ENCODE peak calls at places on chromosomes 5 and 9, in four cellular contexts. I is endothelial cell of umbilical vein, T is trophoblast cell, V is neural progenitor cell. O is an unnamed sample. For H3K4me1, the result is how much of the 10 kb centered on the place peaks cover.

GRCh38 chr9:35712762-35713400 is 19.1 kb downstream of the TLN1 start:
- DNase-seq in I (no peak), T (no peak), V (no peak), O (no peak)

GRCh38 chr9:126128494-126129142 is 198.0 kb upstream of the MVB12B start:
- DNase-seq in I (no peak), T (peak), V (no peak), O (no peak)

GRCh38 chr5:147671365-147671764 is 111.2 kb downstream of the JAKMIP2 start:
- DNase-seq in I (no peak), T (no peak), V (no peak), O (no peak)

GRCh38 chr5:133685402-133686018 is 73.2 kb upstream of the FSTL4 start:
- DNase-seq in I (no peak), T (no peak), V (no peak), O (no peak)

GRCh38 chr5:36696059-36696673 is 89.8 kb downstream of the SLC1A3 start:
- DNase-seq in I (peak), T (peak), V (peak), O (peak)

GRCh38 chr9:135081731-135082130 is 5.7 kb upstream of the OLFM1 start:
- DNase-seq in I (no peak), T (no peak), V (no peak), O (no peak)

GRCh38 chr5:54470191-54470590 is 14.7 kb downstream of the HSPB3 start:
- DNase-seq in I (no peak), T (no peak), V (no peak), O (no peak)

GRCh38 chr5:3590253-3590966 is 5.2 kb upstream of the IRX1 start:
- DNase-seq in I (no peak), T (no peak), V (peak), O (no peak)

GRCh38 chr5:156435101-156435500 is 108.1 kb downstream of the SGCD start:
- DNase-seq in I (no peak), T (no peak), V (no peak), O (no peak)

GRCh38 chr9:105309531-105309931 is 65.1 kb downstream of the SLC44A1 start:
- DNase-seq in I (peak), T (no peak), V (no peak), O (no peak)

GRCh38 chr9:7081065-7081600 is 323.4 kb downstream of the KDM4C start:
- DNase-seq in I (no peak), T (no peak), V (no peak), O (no peak)

GRCh38 chr5:145245354-145245753 is 589.8 kb downstream of the PRELID2 start:
- DNase-seq in I (peak), T (no peak), V (peak), O (peak)

GRCh38 chr5:106797996-106798395 is 872.7 kb downstream of the EFNA5 start:
- DNase-seq in I (no peak), T (no peak), V (peak), O (peak)

GRCh38 chr9:33081128-33081851 is 4.8 kb upstream of the SMU1 start:
- DNase-seq in I (peak), T (peak), V (peak), O (peak)

GRCh38 chr9:134638503-134639090 is 3.0 kb upstream of the COL5A1 start:
- DNase-seq in I (no peak), T (no peak), V (no peak), O (no peak)

GRCh38 chr9:98009437-98009836 is 26.3 kb downstream of the ANP32B start:
- DNase-seq in I (no peak), T (no peak), V (no peak), O (no peak)

GRCh38 chr9:124001865-124002525 is 9.6 kb upstream of the LHX2 start:
- DNase-seq in I (no peak), T (no peak), V (peak), O (no peak)

GRCh38 chr5:67581203-67581602 is 384.6 kb upstream of the CD180 start:
- DNase-seq in I (no peak), T (no peak), V (no peak), O (no peak)

GRCh38 chr9:75130621-75131020 is 42.3 kb downstream of the OSTF1 start:
- DNase-seq in I (no peak), T (no peak), V (no peak), O (no peak)

GRCh38 chr5:61028382-61028781 is 83.4 kb downstream of the NDUFAF2 start:
- DNase-seq in I (no peak), T (no peak), V (no peak), O (no peak)

GRCh38 chr5:137796279-137796678 is 42.1 kb upstream of the HNRNPA0 start:
- DNase-seq in I (no peak), T (no peak), V (no peak), O (no peak)

GRCh38 chr9:112325600-112325999 is 7.8 kb downstream of the PTBP3 start:
- DNase-seq in I (no peak), T (peak), V (no peak), O (no peak)

GRCh38 chr9:112328545-112328944 is 4.9 kb downstream of the PTBP3 start:
- DNase-seq in I (no peak), T (no peak), V (no peak), O (no peak)

GRCh38 chr9:112327718-112328450 is 5.5 kb downstream of the PTBP3 start:
- DNase-seq in I (peak), T (peak), V (no peak), O (no peak)

GRCh38 chr9:112325127-112325526 is 8.3 kb downstream of the PTBP3 start:
- DNase-seq in I (no peak), T (peak), V (peak), O (peak)

GRCh38 chr9:112326194-112326593 is 7.2 kb downstream of the PTBP3 start:
- DNase-seq in I (no peak), T (no peak), V (peak), O (no peak)
- H3K4me1 ChIP-seq in I (under half), T (under half), V (under half), O (under half)

DNA sequence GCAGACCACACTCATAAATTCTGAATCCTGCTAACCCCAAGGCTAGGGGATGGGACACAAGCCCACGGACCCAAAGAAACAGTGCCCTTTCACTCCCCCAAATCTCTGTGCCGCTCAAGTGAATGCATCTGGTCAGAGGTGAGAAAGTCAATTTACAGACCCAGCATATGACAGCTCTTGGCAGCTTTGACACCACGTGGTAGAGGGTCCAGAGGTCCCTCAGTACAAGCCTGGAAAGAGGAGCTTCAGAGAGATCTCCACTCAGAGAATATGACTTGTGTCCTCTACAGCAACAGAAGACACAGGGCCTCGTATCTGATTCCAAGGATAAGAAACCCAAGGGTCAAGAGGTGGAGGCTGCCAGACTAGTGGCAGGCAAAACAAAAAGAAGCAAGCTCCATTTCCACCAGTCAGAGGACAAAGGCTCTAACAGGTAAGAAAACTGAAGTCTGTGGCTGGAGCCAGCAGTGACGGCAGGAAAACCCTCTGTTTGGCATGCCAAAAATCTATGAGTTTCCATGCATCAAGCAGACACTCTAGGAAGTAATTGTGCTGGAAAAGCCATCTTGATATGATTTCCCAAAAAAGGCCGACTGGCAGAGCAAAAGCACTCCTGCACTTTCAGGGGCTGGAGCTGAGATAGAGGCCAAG is 138.7 kb downstream of the UGCG start:
- DNase-seq in I (no peak), T (peak), V (no peak), O (no peak)
- H3K9ac ChIP-seq in I (no peak), T (no peak), V (no peak), O (no peak)

GRCh38 chr9:107016383-107016782 is 153.4 kb downstream of the ZNF462 start:
- DNase-seq in I (no peak), T (no peak), V (no peak), O (no peak)
- H3K4me1 ChIP-seq in I (under half), T (under half), V (under half), O (under half)

DNA sequence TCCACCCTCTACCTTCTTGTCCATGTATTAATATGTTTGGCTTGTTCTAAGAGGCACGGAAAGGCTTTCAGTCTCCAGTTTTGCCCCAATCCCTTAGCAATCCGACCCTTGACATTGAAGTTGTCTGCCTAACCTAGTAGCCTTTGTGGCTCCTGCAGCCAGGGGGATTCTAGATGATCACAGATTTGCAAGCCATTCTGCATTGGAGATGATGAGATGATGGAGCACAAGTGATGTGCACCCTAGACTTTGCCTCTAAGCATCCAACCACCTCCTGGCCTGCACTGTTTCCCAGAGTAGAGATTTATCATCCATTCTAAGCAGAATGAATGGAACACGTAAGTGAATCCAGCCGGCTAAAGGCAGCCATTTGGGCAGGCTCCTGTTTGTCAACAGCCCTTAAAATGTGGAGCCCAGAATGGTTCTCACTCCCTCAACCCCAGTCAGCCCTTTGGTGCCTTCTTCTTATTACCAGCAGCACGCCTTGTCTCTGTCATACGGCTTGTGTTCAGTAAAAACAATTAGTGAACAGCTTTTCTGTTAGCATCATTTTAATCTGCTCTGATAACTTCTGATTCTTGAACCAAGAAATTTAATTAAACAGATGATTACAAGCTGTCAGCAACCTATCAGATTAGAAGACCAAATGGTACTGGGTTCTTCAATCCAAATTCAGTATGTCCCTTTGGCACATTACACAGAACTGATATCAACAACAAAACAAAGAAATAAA is 5.7 kb upstream of the TRAF1 start:
- DNase-seq in I (no peak), T (no peak), V (no peak), O (no peak)
- H3K9ac ChIP-seq in I (peak), T (no peak), V (no peak), O (no peak)

GRCh38 chr5:141609044-141609443 is 9.8 kb downstream of the DIAPH1 start:
- DNase-seq in I (no peak), T (no peak), V (no peak), O (no peak)

GRCh38 chr5:141611289-141611688 is 7.5 kb downstream of the DIAPH1 start:
- DNase-seq in I (no peak), T (peak), V (peak), O (peak)

GRCh38 chr5:141608557-141608956 is 10.2 kb downstream of the DIAPH1 start:
- DNase-seq in I (no peak), T (no peak), V (no peak), O (no peak)

GRCh38 chr5:141605523-141606277 is 13.1 kb downstream of the DIAPH1 start:
- DNase-seq in I (peak), T (no peak), V (no peak), O (no peak)

DNA sequence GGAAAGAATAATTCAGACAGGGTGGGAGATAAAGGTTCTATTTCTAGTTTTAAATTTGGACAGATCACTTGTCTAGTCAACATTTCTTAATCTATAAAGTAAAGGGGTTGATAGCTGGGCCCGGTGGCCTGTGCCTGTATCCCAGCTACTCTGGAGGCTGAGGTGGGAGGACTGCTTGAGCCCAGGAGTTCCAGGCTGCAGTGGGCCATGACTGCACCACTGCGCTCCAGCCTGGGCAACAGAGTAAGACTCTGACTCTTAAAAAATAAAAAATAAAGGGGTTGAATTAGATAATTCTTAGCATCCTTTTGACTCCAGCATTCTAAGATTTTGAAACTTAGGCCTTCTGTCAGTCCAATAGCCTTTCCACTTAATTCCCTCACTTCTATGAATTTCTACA is 10.8 kb downstream of the DIAPH1 start:
- DNase-seq in I (no peak), T (no peak), V (no peak), O (no peak)
- H3K4me1 ChIP-seq in I (under half), T (under half), V (under half), O (under half)

DNA sequence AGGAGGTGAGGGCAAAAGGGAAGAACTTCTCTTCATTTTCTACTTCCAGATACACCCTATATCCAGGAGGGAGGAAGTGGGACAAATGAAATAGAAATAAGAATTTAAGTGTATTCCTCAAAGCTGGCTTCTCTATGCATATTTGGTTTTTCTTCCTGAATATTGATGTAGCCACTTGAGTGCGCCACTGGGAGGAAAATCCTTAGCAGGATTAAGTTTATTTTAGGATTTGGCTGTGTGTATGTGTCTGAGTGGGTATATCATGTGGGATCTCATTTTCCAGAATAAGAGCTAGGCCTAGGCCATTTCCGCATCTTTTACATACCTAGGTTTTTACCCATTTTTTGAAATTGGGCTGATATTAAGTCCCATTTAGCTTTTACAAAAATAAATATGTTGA is 42.5 kb downstream of the MAP1B start:
- DNase-seq in I (no peak), T (no peak), V (no peak), O (no peak)
- H3K9ac ChIP-seq in I (no peak), T (no peak), V (no peak), O (no peak)

DNA sequence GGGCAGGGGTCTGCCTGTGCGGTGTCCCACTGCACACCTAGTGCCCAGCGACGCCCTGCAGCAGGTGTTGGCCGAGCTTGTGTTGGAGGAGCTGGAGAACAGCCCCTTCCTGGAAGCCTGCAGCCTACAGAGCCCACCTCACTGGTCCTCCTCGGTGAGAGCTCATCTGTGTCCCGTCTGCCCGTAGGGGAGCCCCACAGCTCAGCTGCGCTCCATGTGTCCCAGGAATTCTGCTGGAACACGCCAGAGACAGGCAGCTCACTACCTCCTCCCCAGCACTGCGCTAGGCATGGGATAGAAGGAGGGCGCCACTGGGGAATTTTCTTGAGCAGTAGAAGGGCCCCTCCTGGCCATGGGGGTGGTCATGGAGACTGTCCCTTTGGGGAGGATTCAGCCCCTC is 44.0 kb downstream of the DUSP1 start:
- DNase-seq in I (no peak), T (no peak), V (no peak), O (no peak)
- H3K4me1 ChIP-seq in I (under half), T (under half), V (under half), O (under half)

DNA sequence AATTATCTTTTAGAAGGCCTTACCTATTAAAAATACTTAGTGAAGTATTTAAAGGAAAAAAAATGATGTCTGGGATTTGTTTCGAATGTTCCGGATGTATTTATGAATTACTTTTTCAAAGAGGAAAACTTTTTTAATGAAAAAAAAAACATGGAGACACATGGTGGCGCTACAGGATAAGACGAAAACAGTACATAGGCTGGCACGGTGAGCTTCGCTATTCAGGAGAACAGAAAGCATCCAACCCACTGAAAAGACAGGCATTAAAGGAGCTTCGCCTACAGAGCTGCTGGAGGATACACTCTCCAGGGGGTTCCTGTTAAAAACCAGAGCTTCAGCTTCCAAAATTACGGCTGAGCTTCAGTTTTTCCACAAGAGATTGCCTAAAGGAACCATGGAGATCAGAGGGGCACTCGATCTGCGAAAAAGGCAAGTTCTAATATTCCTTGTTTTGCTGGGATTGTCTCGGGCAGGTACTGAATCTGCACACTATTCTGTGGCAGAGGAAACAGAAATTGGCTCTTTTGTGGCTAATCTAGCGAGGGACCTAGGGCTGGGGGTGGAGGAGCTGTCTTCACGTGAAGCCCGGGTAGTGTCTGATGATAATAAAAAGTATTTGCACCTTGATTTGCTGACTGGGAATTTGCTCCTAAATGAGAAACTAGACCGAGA is at the start of gene PCDHB14:
- DNase-seq in I (peak), T (peak), V (peak), O (peak)
- H3K9ac ChIP-seq in I (no peak), T (no peak), V (no peak), O (peak)

DNA sequence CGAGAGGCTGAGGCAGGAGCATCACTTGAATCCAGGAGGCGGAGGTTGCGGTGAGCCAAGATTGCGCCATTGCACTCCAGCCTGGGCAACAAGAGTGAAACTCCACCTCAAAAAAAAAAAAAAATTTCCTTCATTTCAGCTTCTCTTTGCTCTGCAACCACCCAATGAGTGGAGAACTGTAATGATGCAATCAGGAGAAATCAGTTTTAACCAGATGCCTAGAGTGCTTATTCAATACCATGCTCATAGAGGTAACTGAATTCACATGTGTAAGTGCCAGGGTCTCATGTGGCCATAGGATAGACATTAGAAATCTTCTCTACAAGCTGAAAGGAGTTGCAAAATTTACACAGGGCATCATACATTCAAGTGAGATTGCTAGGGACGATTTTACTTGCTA is 70.6 kb downstream of the HMHB1 start:
- DNase-seq in I (no peak), T (no peak), V (no peak), O (peak)
- H3K4me1 ChIP-seq in I (under half), T (under half), V (under half), O (under half)

DNA sequence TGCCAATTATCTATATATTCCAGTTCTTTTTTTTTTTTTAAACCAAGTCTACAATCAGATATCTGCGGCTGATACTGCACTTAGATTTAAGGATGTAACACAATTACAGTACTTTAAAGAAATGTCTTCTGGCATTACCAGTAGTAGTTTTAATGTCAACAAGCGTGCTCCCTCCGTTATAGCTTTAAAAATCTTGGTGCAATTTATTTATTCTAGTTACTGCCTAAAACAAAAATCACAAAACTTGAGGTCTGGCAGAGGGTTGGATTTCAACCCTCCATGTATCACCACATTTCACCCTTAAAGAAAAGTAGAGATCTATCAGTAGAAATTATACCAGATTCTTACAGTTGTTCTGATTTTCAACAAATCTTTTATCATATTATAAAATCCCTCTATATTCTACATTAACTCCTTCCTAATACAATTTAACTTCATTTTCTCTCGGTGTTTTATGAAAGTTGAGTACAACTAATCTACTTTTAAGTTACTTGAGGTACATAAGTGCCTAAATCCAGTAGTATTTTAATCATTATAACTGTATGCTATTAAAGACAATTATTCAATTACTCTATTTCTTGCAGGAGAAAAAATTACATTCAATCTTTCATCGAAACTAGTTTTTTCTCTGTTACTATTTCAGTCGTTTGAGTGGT is 2.0 kb upstream of the RICTOR start:
- DNase-seq in I (no peak), T (no peak), V (no peak), O (no peak)
- H3K9ac ChIP-seq in I (peak), T (no peak), V (no peak), O (no peak)

O was measured in mesendoderm.